ENCODE peak calls at places on chromosome 13, in seven cellular contexts. R is left cardiac atrium; T is sciatic nerve; Z is activated CD4-positive, CD25-positive, alpha-beta regulatory T cell treated with anti-CD3 and anti-CD28 coated beads, Interleukin-2, amount 50 U/mL, for 16 hours; W is ELR; D is cardiac muscle cell; Y is ELF-1. E is an unnamed sample.

GRCh38 chr13:110116072-110116487 is 190.9 kb downstream of the COL4A1 start:
- DNase-seq in R (peak), T (peak), Z (no peak), W (peak), D (peak), Y (peak), E (no peak)

GRCh38 chr13:76948139-76948538 is at the start of gene ACOD1:
- DNase-seq in R (no peak), T (no peak), Z (no peak), W (peak), D (no peak), Y (no peak), E (no peak)

GRCh38 chr13:75713852-75714251 is 77.7 kb downstream of the LMO7 start:
- DNase-seq in R (no peak), T (no peak), Z (no peak), W (no peak), D (no peak), Y (no peak), E (no peak)

GRCh38 chr13:26558074-26558805 is 757 bp downstream of the WASF3 start:
- DNase-seq in R (peak), T (peak), Z (no peak), W (peak), D (peak), Y (peak), E (peak)

GRCh38 chr13:23608704-23609413 is 38.6 kb downstream of the TNFRSF19 start:
- DNase-seq in R (peak), T (peak), Z (no peak), W (peak), D (no peak), Y (no peak), E (no peak)

GRCh38 chr13:62387642-62388041 is 972.0 kb upstream of the PCDH20 start:
- DNase-seq in R (no peak), T (no peak), Z (no peak), W (peak), D (no peak), Y (no peak), E (peak)

GRCh38 chr13:45518525-45519235 is 53.9 kb downstream of the COG3 start:
- DNase-seq in R (no peak), T (no peak), Z (no peak), W (peak), D (no peak), Y (no peak), E (peak)

GRCh38 chr13:73261739-73262216 is 203.0 kb downstream of the KLF5 start:
- DNase-seq in R (no peak), T (no peak), Z (no peak), W (no peak), D (no peak), Y (peak), E (no peak)

GRCh38 chr13:110382830-110383229 is 75.7 kb downstream of the COL4A2 start:
- DNase-seq in R (no peak), T (no peak), Z (no peak), W (no peak), D (no peak), Y (no peak), E (no peak)

GRCh38 chr13:67410645-67411044 is 180.5 kb upstream of the PCDH9 start:
- DNase-seq in R (no peak), T (no peak), Z (no peak), W (no peak), D (no peak), Y (no peak), E (peak)

GRCh38 chr13:42720116-42720857 is 61.1 kb upstream of the FAM216B start:
- DNase-seq in R (peak), T (no peak), Z (no peak), W (peak), D (no peak), Y (no peak), E (peak)

GRCh38 chr13:52025475-52026245 is 1.2 kb downstream of the UTP14C start:
- DNase-seq in R (no peak), T (no peak), Z (no peak), W (no peak), D (no peak), Y (peak), E (no peak)

GRCh38 chr13:33057019-33057785 is 41.0 kb downstream of the KL start:
- DNase-seq in R (peak), T (peak), Z (no peak), W (peak), D (no peak), Y (peak), E (peak)

GRCh38 chr13:72970956-72971355 is 87.8 kb upstream of the KLF5 start:
- DNase-seq in R (no peak), T (no peak), Z (no peak), W (peak), D (no peak), Y (no peak), E (no peak)

GRCh38 chr13:59247166-59247565 is 916.6 kb downstream of the DIAPH3 start:
- DNase-seq in R (peak), T (peak), Z (no peak), W (no peak), D (no peak), Y (peak), E (peak)

GRCh38 chr13:20351279-20352022 is 119.3 kb upstream of the GJB6 start:
- DNase-seq in R (no peak), T (no peak), Z (no peak), W (peak), D (no peak), Y (no peak), E (peak)

GRCh38 chr13:43879323-43880181 is at the start of the genes CCDC122 and LACC1:
- DNase-seq in R (peak), T (peak), Z (peak), W (peak), D (peak), Y (peak), E (peak)

GRCh38 chr13:30743319-30744055 is 8.1 kb downstream of the ALOX5AP start:
- DNase-seq in R (peak), T (no peak), Z (no peak), W (peak), D (no peak), Y (peak), E (no peak)

GRCh38 chr13:99665716-99666115 is 164.4 kb downstream of the TM9SF2 start:
- DNase-seq in R (no peak), T (no peak), Z (no peak), W (no peak), D (no peak), Y (no peak), E (no peak)

GRCh38 chr13:65292488-65292901 is 1937.6 kb downstream of the PCDH9 start:
- DNase-seq in R (peak), T (no peak), Z (no peak), W (peak), D (peak), Y (peak), E (no peak)

GRCh38 chr13:40787062-40787461 is 2.3 kb upstream of the SLC25A15 start:
- DNase-seq in R (no peak), T (no peak), Z (no peak), W (peak), D (no peak), Y (no peak), E (no peak)

GRCh38 chr13:48551329-48551728 is 18.4 kb upstream of the RCBTB2 start:
- DNase-seq in R (no peak), T (no peak), Z (no peak), W (no peak), D (no peak), Y (no peak), E (no peak)

GRCh38 chr13:65724261-65724660 is 1505.9 kb downstream of the PCDH9 start:
- DNase-seq in R (no peak), T (no peak), Z (no peak), W (no peak), D (no peak), Y (no peak), E (no peak)

GRCh38 chr13:44040754-44041100 is 161.0 kb downstream of the LACC1 start:
- DNase-seq in R (no peak), T (no peak), Z (no peak), W (no peak), D (no peak), Y (no peak), E (no peak)

GRCh38 chr13:64234255-64234654 is 2818.6 kb upstream of the PCDH20 start:
- DNase-seq in R (no peak), T (no peak), Z (no peak), W (peak), D (no peak), Y (no peak), E (no peak)

GRCh38 chr13:27487776-27488175 is 37.4 kb upstream of the MTIF3 start:
- DNase-seq in R (no peak), T (no peak), Z (no peak), W (no peak), D (no peak), Y (no peak), E (no peak)

GRCh38 chr13:113542751-113543424 is 41.7 kb upstream of the TFDP1 start:
- DNase-seq in R (no peak), T (peak), Z (no peak), W (no peak), D (no peak), Y (no peak), E (no peak)

GRCh38 chr13:52783943-52784342 is 44.3 kb upstream of the CNMD start:
- DNase-seq in R (no peak), T (no peak), Z (no peak), W (no peak), D (no peak), Y (no peak), E (no peak)

GRCh38 chr13:110685305-110685704 is 20.6 kb downstream of the CARS2 start:
- DNase-seq in R (no peak), T (no peak), Z (no peak), W (peak), D (no peak), Y (no peak), E (no peak)

GRCh38 chr13:51814071-51814470 is 10.1 kb upstream of the DHRS12 start:
- DNase-seq in R (no peak), T (no peak), Z (no peak), W (no peak), D (no peak), Y (no peak), E (no peak)

GRCh38 chr13:99033814-99034213 is 56.0 kb upstream of the DOCK9 start:
- DNase-seq in R (no peak), T (no peak), Z (no peak), W (peak), D (peak), Y (no peak), E (peak)

GRCh38 chr13:45297456-45298205 is 43.4 kb downstream of the TPT1 start:
- DNase-seq in R (no peak), T (no peak), Z (no peak), W (no peak), D (no peak), Y (no peak), E (no peak)

E was measured in SK-MEL-5.